ENCODE peak calls at places on chromosomes 3 and 15, in eight cellular contexts. K is GM23338, N is mammary epithelial cell, M is stomach, J is colonic mucosa, D is LHCN-M2, I is GM13977, T is GM04503. Z is an unnamed sample.

GRCh38 chr3:10983219-10983916 is 9.2 kb upstream of the SLC6A1 start:
- DNase-seq in K (peak), D (peak), T (no peak), I (peak), M (peak), N (peak), J (peak), Z (no peak)

GRCh38 chr3:42140665-42141203 is 49.6 kb downstream of the TRAK1 start:
- DNase-seq in M (no peak), K (peak), J (no peak), D (no peak), N (no peak), T (no peak), I (no peak), Z (no peak)

GRCh38 chr3:155418426-155418825 is 124.9 kb upstream of the STRIT1 start:
- DNase-seq in M (no peak), T (no peak), K (peak), I (no peak), N (no peak), D (no peak), J (no peak), Z (no peak)

GRCh38 chr3:119294889-119295769 is 946 bp downstream of the ARHGAP31 start:
- DNase-seq in D (no peak), K (peak), J (peak), N (peak), T (no peak), M (no peak), I (peak), Z (peak)

GRCh38 chr15:74399511-74400312 is 32.3 kb upstream of the CYP11A1 start:
- DNase-seq in N (peak), M (no peak), I (no peak), J (no peak), T (no peak), D (peak), K (no peak), Z (peak)

GRCh38 chr15:35858707-35859106 is 312.7 kb upstream of the DPH6 start:
- DNase-seq in M (no peak), I (no peak), N (no peak), K (no peak), T (no peak), D (no peak), J (no peak), Z (no peak)

GRCh38 chr3:186093271-186093900 is 15.5 kb downstream of the ETV5 start:
- DNase-seq in I (no peak), K (peak), D (no peak), M (no peak), N (no peak), T (no peak), J (no peak), Z (no peak)

GRCh38 chr3:94787734-94788133 is 724.9 kb downstream of the NSUN3 start:
- DNase-seq in N (no peak), D (no peak), I (no peak), M (no peak), J (no peak), T (no peak), K (no peak), Z (no peak)

GRCh38 chr15:74130089-74130848 is at the start of gene ISLR2:
- DNase-seq in J (no peak), N (no peak), K (peak), D (no peak), M (no peak), I (no peak), T (no peak), Z (no peak)

GRCh38 chr15:80549191-80549590 is 145.0 kb downstream of the ARNT2 start:
- DNase-seq in T (peak), I (no peak), D (peak), J (no peak), K (no peak), N (peak), M (no peak), Z (no peak)

GRCh38 chr3:89851974-89852621 is 744.7 kb downstream of the EPHA3 start:
- DNase-seq in J (peak), K (peak), M (peak), D (peak), I (no peak), N (no peak), T (no peak), Z (peak)

GRCh38 chr15:90231028-90232017 is 2.4 kb downstream of the CIB1 start:
- DNase-seq in J (no peak), M (peak), K (no peak), D (no peak), T (no peak), I (peak), N (no peak), Z (no peak)

GRCh38 chr3:124843068-124843467 is 44.1 kb downstream of the ITGB5 start:
- DNase-seq in J (no peak), I (no peak), M (no peak), K (no peak), T (no peak), N (no peak), D (no peak), Z (no peak)

GRCh38 chr3:18758047-18758704 is 333.0 kb upstream of the SATB1 start:
- DNase-seq in J (peak), I (peak), T (no peak), K (peak), M (no peak), N (peak), D (no peak), Z (peak)

GRCh38 chr15:58453931-58454793 is 22.4 kb downstream of the LIPC start:
- DNase-seq in J (no peak), T (no peak), N (no peak), I (peak), M (no peak), D (peak), K (no peak), Z (no peak)

GRCh38 chr15:69346112-69346511 is 47.4 kb downstream of the PAQR5 start:
- DNase-seq in D (peak), N (no peak), K (no peak), I (no peak), T (peak), J (no peak), M (no peak), Z (peak)

GRCh38 chr3:39150170-39150802 is 3.1 kb downstream of the CSRNP1 start:
- DNase-seq in K (no peak), T (no peak), J (no peak), M (no peak), N (no peak), I (no peak), D (peak), Z (no peak)

GRCh38 chr3:109072208-109072607 is 45.7 kb downstream of the MORC1 start:
- DNase-seq in T (no peak), D (no peak), J (no peak), N (no peak), K (peak), I (no peak), M (no peak), Z (no peak)

GRCh38 chr15:93265046-93265658 is 176.1 kb upstream of the RGMA start:
- DNase-seq in I (no peak), J (no peak), D (no peak), K (no peak), T (no peak), N (no peak), M (no peak), Z (no peak)

GRCh38 chr15:62797171-62797570 is 245.4 kb upstream of the TPM1 start:
- DNase-seq in N (no peak), M (no peak), I (no peak), J (no peak), D (no peak), T (no peak), K (no peak), Z (no peak)

GRCh38 chr15:30065025-30065801 is 17.5 kb upstream of the GOLGA8J start:
- DNase-seq in T (peak), K (no peak), D (peak), I (no peak), N (peak), M (no peak), J (no peak), Z (peak)

GRCh38 chr3:43372809-43373587 is 86.7 kb downstream of the SNRK start:
- DNase-seq in J (no peak), M (no peak), K (peak), N (no peak), T (no peak), I (no peak), D (no peak), Z (no peak)

GRCh38 chr3:65556934-65557577 is 481.7 kb downstream of the MAGI1 start:
- DNase-seq in N (no peak), D (no peak), J (no peak), I (no peak), K (no peak), T (no peak), M (no peak), Z (no peak)

GRCh38 chr15:88791637-88792036 is 11.6 kb upstream of the ACAN start:
- DNase-seq in K (no peak), T (no peak), D (peak), M (no peak), I (no peak), J (no peak), N (peak), Z (no peak)

GRCh38 chr15:48177383-48177874 is 666 bp downstream of the MYEF2 start:
- DNase-seq in N (peak), D (peak), K (peak), I (peak), J (no peak), M (no peak), T (no peak), Z (no peak)

GRCh38 chr15:29270169-29270955 is 740 bp upstream of the NSMCE3 start:
- DNase-seq in D (peak), J (peak), I (peak), N (peak), M (no peak), T (peak), K (no peak), Z (no peak)

GRCh38 chr15:80585544-80586018 is 109.5 kb upstream of the ABHD17C start:
- DNase-seq in K (peak), T (no peak), M (peak), D (no peak), N (peak), J (peak), I (no peak), Z (no peak)

GRCh38 chr3:13844911-13845310 is 35.0 kb downstream of the WNT7A start:
- DNase-seq in I (no peak), D (no peak), N (no peak), T (no peak), M (no peak), J (no peak), K (no peak), Z (no peak)

GRCh38 chr3:169848741-169849140 is 21.0 kb downstream of the LRRC31 start:
- DNase-seq in M (no peak), T (no peak), K (no peak), I (no peak), N (no peak), J (no peak), D (no peak), Z (no peak)

GRCh38 chr3:138296639-138297038 is 33.0 kb downstream of the NME9 start:
- DNase-seq in J (no peak), N (no peak), M (no peak), I (peak), D (no peak), T (no peak), K (no peak), Z (no peak)

GRCh38 chr15:75348034-75348562 is 1.3 kb downstream of the NEIL1 start:
- DNase-seq in D (no peak), K (no peak), M (no peak), J (no peak), I (peak), N (no peak), T (no peak), Z (no peak)

GRCh38 chr15:29925227-29926082 is 103.2 kb upstream of the TJP1 start:
- DNase-seq in M (peak), K (peak), N (peak), I (no peak), D (peak), T (no peak), J (peak), Z (peak)

GRCh38 chr3:27319847-27320526 is 49.2 kb downstream of the NEK10 start:
- DNase-seq in N (no peak), D (no peak), M (peak), K (no peak), J (peak), T (no peak), I (no peak), Z (no peak)

GRCh38 chr3:123609063-123609462 is 24.2 kb upstream of the HACD2 start:
- DNase-seq in N (no peak), J (no peak), I (no peak), K (no peak), T (no peak), M (no peak), D (no peak), Z (no peak)

GRCh38 chr3:119073258-119074001 is 38.8 kb upstream of the IGSF11 start:
- DNase-seq in T (no peak), I (no peak), D (no peak), K (no peak), N (no peak), J (no peak), M (no peak), Z (no peak)

GRCh38 chr3:136957751-136958288 is at the start of gene IL20RB:
- DNase-seq in D (peak), T (peak), J (no peak), I (no peak), K (peak), N (peak), M (no peak), Z (peak)

GRCh38 chr3:133490468-133491351 is 82.8 kb upstream of the CDV3 start:
- DNase-seq in I (peak), K (no peak), D (no peak), M (no peak), N (peak), J (no peak), T (no peak), Z (no peak)

GRCh38 chr3:157231071-157231470 is 71.1 kb upstream of the CCNL1 start:
- DNase-seq in T (peak), D (peak), J (no peak), N (no peak), M (no peak), K (no peak), I (no peak), Z (no peak)

GRCh38 chr15:81888748-81889479 is 156.9 kb downstream of the MEX3B start:
- DNase-seq in K (no peak), M (no peak), J (no peak), T (peak), D (peak), N (no peak), I (no peak), Z (peak)